ENCODE peak calls at places on chromosomes 12 and 14, in seven cellular contexts. A is PC-3, C is AG04449, D is lung, X is cardiac muscle cell, W is fibroblast of lung, G is astrocyte of the spinal cord. Z is an unnamed sample.

GRCh38 chr12:67482751-67483661 is 165.5 kb upstream of the DYRK2 start:
- DNase-seq in X (peak), C (peak), D (peak), G (peak), W (peak), A (peak), Z (peak)

GRCh38 chr12:93402333-93403311 is 24.9 kb downstream of the NUDT4 start:
- DNase-seq in C (no peak), G (no peak), D (no peak), W (no peak), A (no peak), X (no peak), Z (no peak)

GRCh38 chr14:75911883-75912282 is 69.9 kb downstream of the TGFB3 start:
- DNase-seq in C (no peak), W (peak), A (no peak), D (no peak), G (peak), X (peak), Z (no peak)

GRCh38 chr14:75279153-75279738 is 618 bp downstream of the FOS start:
- DNase-seq in W (peak), A (no peak), X (peak), D (no peak), C (no peak), G (peak), Z (no peak)

GRCh38 chr14:90693413-90693812 is 122.8 kb downstream of the TTC7B start:
- DNase-seq in A (no peak), W (no peak), D (no peak), G (no peak), X (no peak), C (no peak), Z (no peak)

GRCh38 chr12:24728366-24728765 is 220.5 kb downstream of the BCAT1 start:
- DNase-seq in G (peak), D (no peak), C (no peak), W (peak), A (peak), X (peak), Z (no peak)

GRCh38 chr14:59044707-59045106 is 143.8 kb upstream of the DAAM1 start:
- DNase-seq in C (no peak), A (peak), D (no peak), W (no peak), X (peak), G (no peak), Z (no peak)

GRCh38 chr12:31985832-31986231 is 26.6 kb downstream of the RESF1 start:
- DNase-seq in C (no peak), X (no peak), D (no peak), A (no peak), G (no peak), W (no peak), Z (no peak)

GRCh38 chr12:82910246-82910893 is 223.7 kb downstream of the TMTC2 start:
- DNase-seq in X (no peak), W (no peak), G (no peak), C (no peak), D (no peak), A (no peak), Z (no peak)

DNA sequence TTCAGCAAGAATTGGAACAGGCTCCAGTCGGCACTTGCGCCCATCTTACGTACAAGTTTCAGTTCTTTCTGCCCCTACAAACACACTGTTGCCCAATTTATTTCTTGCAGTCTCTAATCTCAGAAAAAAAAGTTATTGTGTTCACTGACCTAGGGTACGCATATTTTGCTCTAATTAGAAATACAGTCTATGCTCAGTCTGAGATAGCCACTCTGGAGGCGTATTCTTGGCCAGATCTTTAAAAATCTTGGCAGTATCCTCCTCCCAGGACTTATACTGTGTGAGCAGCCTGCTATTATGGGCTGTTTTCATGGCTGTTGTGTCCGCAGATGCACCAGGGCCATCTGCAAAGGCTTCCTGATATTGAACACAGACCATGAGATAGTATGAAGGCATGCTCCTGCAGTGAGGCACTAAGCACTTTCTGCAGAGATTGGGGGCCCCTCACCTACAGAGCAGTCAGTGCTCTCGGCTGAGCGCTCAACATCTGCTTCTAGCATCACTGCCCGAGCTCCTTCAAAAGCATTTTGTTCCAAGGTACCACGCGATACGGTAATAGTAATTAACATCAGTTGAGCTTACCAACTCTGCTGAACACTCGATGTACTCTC is 57.9 kb downstream of the PPM1H start:
- DNase-seq in D (no peak), A (no peak), X (peak), W (no peak), C (no peak), G (no peak), Z (no peak)
- H3K4me3 ChIP-seq in D (no peak), A (no peak), X (no peak), W (no peak), C (no peak), G (no peak), Z (no peak)

DNA sequence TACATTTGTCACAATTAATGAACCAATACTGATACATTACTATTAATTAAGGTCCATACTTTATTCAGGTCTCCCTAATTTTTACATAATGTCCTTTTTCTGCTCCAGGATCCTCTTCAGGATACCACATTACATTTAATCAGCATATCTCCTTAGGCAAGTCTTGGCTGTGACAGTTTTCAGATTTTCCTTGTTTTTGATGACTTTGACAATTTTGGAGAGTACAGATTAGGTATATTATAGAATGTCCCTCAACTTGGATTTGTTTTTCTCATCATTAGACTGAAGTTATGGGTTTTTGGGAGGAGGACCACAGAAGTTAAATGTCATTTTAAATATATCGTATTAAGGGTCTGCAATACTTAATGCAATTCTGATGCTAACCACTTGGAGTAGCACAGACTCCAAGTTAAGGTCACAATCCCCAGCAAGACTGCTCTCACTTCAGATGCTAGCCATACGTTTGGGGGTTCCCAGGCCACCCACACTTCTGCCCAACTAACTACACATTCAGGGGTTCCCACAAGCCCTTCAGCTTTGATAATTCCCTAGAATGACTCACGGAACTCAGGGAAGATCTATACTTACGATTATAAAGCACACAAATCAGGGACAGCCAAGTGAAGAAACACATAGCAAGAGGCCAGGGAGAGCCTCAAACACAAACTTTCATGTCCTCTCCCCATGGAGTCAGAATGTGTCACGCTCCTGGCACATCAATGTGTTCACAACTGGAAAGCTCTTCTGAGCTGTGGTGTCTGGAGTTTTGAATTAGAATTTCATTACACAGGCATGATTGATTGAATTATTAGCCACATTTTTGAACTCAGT is 17.0 kb upstream of the NUBPL start:
- DNase-seq in X (peak), C (no peak), W (no peak), D (no peak), A (peak), G (peak), Z (no peak)
- TF ChIP-seq CTCF in X (peak), C (peak), W (no peak), D (no peak), A (peak), G (peak), Z (peak)

DNA sequence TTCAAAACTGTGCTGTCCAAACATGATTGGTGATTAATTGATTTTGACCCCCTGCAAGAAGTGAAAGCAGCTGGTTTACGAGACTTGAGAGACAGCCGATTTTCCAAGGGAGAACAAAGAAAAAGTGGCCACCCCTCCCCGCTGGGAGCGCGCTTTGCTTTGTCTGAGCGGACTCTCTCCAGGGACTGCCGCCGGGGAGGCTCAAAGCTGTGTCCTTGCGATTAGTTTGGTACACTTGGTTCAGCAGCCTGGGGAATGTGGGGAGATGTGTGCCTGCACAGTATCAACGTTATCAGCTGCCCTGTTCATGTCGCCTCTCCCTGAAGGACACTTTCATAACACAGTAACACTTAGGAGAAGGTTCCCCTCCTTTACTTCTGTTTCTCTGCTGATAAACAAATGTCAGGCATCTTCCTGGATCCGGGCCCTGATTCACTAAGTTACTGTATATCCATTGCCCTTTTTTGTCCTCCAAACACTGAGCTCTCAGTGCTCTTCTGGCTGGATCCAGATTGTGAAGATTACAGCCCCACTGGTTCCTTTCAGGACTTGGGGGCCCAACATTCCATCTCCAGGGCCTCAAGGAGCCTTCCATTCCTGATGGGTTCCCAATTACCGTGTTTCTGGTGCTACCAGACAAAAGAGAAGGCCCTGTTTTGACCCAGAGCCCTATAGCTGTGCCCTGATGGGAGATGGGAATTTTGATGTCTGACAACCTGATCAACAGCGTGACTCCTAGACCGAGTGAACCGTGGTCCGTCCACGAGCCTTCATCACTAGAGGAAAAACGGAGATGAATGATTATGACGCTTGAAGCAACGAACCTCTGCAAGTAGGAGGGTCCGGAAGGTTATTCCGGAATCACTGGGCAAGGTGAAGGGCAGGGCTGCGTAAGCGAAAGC is 31.7 kb upstream of the TUBA1C start:
- DNase-seq in D (peak), C (no peak), A (no peak), G (peak), X (peak), W (peak), Z (no peak)
- H3K4me3 ChIP-seq in D (no peak), C (peak), A (no peak), G (peak), X (peak), W (peak), Z (no peak)

GRCh38 chr12:88579941-88580871 is at the start of gene KITLG:
- DNase-seq in D (peak), G (peak), C (no peak), W (peak), A (peak), X (peak), Z (no peak)
- TF ChIP-seq CTCF in D (peak), G (peak), C (peak), W (peak), A (peak), X (peak), Z (peak)

DNA sequence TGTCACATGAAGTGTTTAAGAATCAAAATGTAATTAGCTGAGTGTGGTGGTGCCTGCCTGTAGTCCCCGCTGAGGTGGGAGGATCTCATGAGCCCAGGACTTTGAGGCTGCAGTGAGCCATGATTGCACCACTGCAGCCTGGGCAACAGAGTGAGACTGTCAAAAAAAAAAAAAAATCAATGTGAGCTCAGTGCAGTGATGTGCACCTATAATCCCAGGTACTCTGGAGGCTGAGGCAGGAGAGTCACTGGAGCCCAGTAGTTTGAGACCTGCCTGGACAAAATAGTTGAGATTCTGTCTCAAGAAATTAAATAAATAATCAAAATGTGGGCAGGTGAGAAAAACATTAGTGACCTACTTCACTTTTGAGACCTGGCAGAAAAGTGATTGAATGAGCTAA is 140.0 kb downstream of the MON2 start:
- DNase-seq in D (no peak), G (no peak), X (no peak), W (no peak), C (no peak), A (no peak), Z (no peak)
- H3K4me3 ChIP-seq in D (no peak), G (no peak), X (no peak), W (no peak), C (no peak), A (no peak), Z (no peak)

DNA sequence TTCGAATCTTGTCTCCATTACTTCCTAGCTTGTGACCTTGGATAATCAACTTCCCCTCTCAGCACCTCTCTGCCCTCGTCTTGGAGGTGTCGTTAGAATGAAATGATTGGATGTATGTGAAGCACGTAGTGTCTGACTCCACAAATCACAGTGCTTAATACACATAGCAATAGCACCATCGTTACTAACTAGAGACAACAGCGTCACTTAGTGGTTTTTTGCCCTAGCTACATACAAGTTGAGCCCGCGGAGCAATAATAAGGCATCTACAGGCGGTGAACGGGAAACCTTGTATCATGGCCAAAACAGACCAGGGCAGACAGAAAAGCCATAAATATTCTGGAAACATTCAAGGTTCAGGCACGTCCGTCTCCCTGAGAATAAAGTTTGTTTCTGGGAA is 154.9 kb downstream of the ASCL4 start:
- DNase-seq in C (no peak), A (peak), G (peak), D (no peak), X (peak), W (peak), Z (peak)
- TF ChIP-seq CTCF in C (no peak), A (peak), G (peak), D (no peak), X (peak), W (peak), Z (peak)